ENCODE peak calls at places on chromosomes 12 and 14, in four cellular contexts. M, Z, W and K are unnamed samples.
A peak's percentile ranks its signal among the peaks of the same experiment; 100 is the strongest.

GRCh38 chr12:116244474-116245090 is 32.9 kb downstream of the MED13L start:
- DNase-seq in M (no peak), Z (no peak), W (no peak), K (no peak)

GRCh38 chr14:75825147-75825592 is 156.6 kb downstream of the TGFB3 start:
- DNase-seq in M (no peak), Z (no peak), W (peak; percentile 21), K (no peak)

GRCh38 chr14:34623506-34623905 is 6.4 kb downstream of the SNX6 start:
- DNase-seq in M (no peak), Z (no peak), W (no peak), K (no peak)

GRCh38 chr12:113912761-113913295 is 53.3 kb downstream of the RBM19 start:
- DNase-seq in M (peak; percentile 81), Z (peak; percentile 67), W (peak; percentile 75), K (peak; percentile 54)

GRCh38 chr12:55937956-55938355 is 7.0 kb downstream of the DGKA start:
- DNase-seq in M (no peak), Z (no peak), W (no peak), K (no peak)

GRCh38 chr12:86006727-86007126 is 132.6 kb downstream of the NTS start:
- DNase-seq in M (no peak), Z (no peak), W (no peak), K (no peak)

GRCh38 chr12:78181544-78182162 is 351.0 kb downstream of the NAV3 start:
- DNase-seq in M (peak; percentile 36), Z (peak; percentile 60), W (peak; percentile 38), K (no peak)

GRCh38 chr14:54784060-54784459 is 118.6 kb downstream of the GCH1 start:
- DNase-seq in M (peak; percentile 30), Z (no peak), W (no peak), K (no peak)

GRCh38 chr12:105640780-105641179 is 310.3 kb downstream of the C12orf75 start:
- DNase-seq in M (no peak), Z (no peak), W (no peak), K (no peak)

GRCh38 chr12:16586350-16587109 is 19.4 kb downstream of the LMO3 start:
- DNase-seq in M (no peak), Z (no peak), W (no peak), K (no peak)

GRCh38 chr12:113932411-113933196 is 33.5 kb downstream of the RBM19 start:
- DNase-seq in M (peak; percentile 21), Z (no peak), W (no peak), K (no peak)

GRCh38 chr12:74892057-74892633 is 317.5 kb downstream of the KCNC2 start:
- DNase-seq in M (no peak), Z (no peak), W (no peak), K (no peak)

GRCh38 chr12:113727651-113728061 is 238.5 kb downstream of the RBM19 start:
- DNase-seq in M (no peak), Z (no peak), W (no peak), K (no peak)

GRCh38 chr12:25970082-25970481 is 11.6 kb downstream of the RASSF8 start:
- DNase-seq in M (no peak), Z (no peak), W (no peak), K (no peak)

GRCh38 chr12:25975179-25975578 is 16.7 kb downstream of the RASSF8 start:
- DNase-seq in M (no peak), Z (no peak), W (no peak), K (no peak)

GRCh38 chr12:25971675-25972035 is 13.2 kb downstream of the RASSF8 start:
- DNase-seq in M (no peak), Z (no peak), W (no peak), K (no peak)

GRCh38 chr12:25972783-25973182 is 14.3 kb downstream of the RASSF8 start:
- DNase-seq in M (no peak), Z (no peak), W (no peak), K (no peak)

DNA sequence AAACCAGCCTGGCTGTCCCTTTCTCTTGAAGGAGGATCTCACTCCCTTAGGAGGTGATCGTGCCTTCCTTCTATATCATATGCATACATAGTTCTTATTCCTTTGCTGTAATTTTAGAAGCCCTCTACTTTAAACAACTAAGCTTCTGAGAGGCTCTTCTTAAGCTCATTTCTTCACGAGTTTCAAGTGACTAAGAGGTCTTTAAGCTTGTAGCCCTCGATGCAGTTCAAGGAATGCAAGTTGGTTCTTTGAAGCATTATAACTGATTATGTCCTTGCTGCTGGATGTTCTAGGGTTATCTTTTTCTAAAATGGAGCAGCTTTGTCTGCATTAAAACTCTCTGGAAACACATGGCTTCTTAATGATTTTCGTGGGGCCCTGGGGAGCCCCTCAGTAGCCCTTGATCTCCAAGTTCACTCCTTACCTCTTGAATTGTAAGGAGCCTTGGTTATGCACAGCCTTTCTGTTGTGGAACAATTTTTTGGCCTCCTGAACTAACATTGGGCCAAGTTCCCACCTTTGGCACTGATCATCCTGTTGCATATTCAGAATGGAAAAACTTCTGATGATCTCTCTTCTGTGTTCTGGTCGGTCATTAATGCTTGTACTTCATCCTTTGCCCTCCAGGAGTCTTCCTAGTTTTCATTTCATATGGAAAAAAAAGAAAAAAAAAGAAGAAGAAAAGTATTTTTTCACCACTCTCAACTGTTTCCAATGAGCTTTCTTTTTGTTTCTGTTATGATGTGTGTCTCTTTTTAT is 12.6 kb downstream of the RASSF8 start:
- DNase-seq in M (no peak), Z (no peak), W (no peak), K (no peak)
- TF ChIP-seq CTCF in M (peak; percentile 31), Z (no peak), W (no peak), K (no peak)

GRCh38 chr14:69839017-69839416 is 40.2 kb upstream of the SMOC1 start:
- DNase-seq in M (no peak), Z (no peak), W (no peak), K (no peak)
- TF ChIP-seq CTCF in M (no peak), Z (no peak), W (no peak), K (no peak)

DNA sequence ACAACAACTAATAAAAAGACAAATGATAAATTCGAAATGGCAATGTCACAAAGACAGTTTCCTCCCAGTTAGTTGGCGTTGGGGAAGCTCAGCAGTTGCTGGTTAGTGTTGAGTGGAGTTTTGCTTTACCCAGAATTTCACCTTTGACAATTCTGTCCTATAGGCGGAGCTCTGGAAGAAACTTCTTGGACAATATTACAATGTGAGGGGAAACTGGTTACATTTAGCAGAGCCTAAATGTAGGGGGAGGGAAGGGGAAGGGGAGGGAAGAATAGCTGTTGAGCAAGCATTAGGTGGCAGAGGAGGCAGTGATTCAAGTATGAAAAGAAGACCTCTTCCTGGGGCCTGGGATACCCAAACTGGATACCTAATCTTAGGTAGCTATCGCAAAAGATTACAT is 51.4 kb downstream of the BDKRB1 start:
- DNase-seq in M (peak; percentile 10), Z (no peak), W (no peak), K (no peak)
- TF ChIP-seq CTCF in M (no peak), Z (peak; percentile 11), W (no peak), K (no peak)

GRCh38 chr12:81329088-81329487 is 251.2 kb downstream of the ACSS3 start:
- DNase-seq in M (no peak), Z (peak; percentile 57), W (peak; percentile 49), K (no peak)
- TF ChIP-seq CTCF in M (peak; percentile 17), Z (peak; percentile 54), W (peak; percentile 59), K (no peak)

GRCh38 chr14:85131523-85131922 is 398.4 kb upstream of the FLRT2 start:
- DNase-seq in M (no peak), Z (no peak), W (no peak), K (no peak)
- TF ChIP-seq CTCF in M (no peak), Z (peak; percentile 20), W (no peak), K (no peak)